ENCODE peak calls at places on chromosomes 11 and 22, in five cellular contexts. G, W, T, Z and D are unnamed samples.

GRCh38 chr22:41915035-41915782 is at the start of gene SHISA8:
- DNase-seq in G (no peak), Z (peak; percentile 37), T (peak; percentile 78), W (peak; percentile 91), D (no peak)

GRCh38 chr22:42711895-42712837 is 8.5 kb downstream of the A4GALT start:
- DNase-seq in T (no peak), W (peak; percentile 76), G (no peak), Z (no peak), D (no peak)

GRCh38 chr22:33314316-33314715 is 256.1 kb upstream of the SYN3 start:
- DNase-seq in Z (no peak), T (no peak), W (no peak), G (no peak), D (no peak)

GRCh38 chr11:57476883-57477506 is 16.7 kb downstream of the RTN4RL2 start:
- DNase-seq in Z (peak; percentile 55), G (no peak), T (peak; percentile 79), W (peak; percentile 84), D (no peak)

GRCh38 chr22:41197808-41198585 is 7.1 kb upstream of the L3MBTL2 start:
- DNase-seq in W (no peak), T (peak; percentile 73), Z (peak; percentile 32), G (no peak), D (no peak)

GRCh38 chr11:37721485-37721884 is 1123.4 kb upstream of the RAG2 start:
- DNase-seq in G (no peak), W (no peak), T (no peak), Z (no peak), D (no peak)

GRCh38 chr11:19073454-19074415 is 13.2 kb upstream of the MRGPRX2 start:
- DNase-seq in G (no peak), W (no peak), T (no peak), Z (no peak), D (no peak)

GRCh38 chr11:102560555-102561011 is 30.0 kb upstream of the MMP7 start:
- DNase-seq in W (no peak), T (no peak), Z (no peak), G (no peak), D (no peak)

GRCh38 chr11:130145975-130146776 is 13.4 kb upstream of the ST14 start:
- DNase-seq in G (no peak), Z (peak; percentile 63), T (peak; percentile 86), W (no peak), D (no peak)

GRCh38 chr22:41274856-41275255 is 11.1 kb downstream of the RANGAP1 start:
- DNase-seq in W (no peak), Z (no peak), T (no peak), G (no peak), D (no peak)

GRCh38 chr22:45448431-45448830 is 34.9 kb downstream of the RIBC2 start:
- DNase-seq in G (peak; percentile 89), W (no peak), T (no peak), Z (no peak), D (peak; percentile 69)

GRCh38 chr22:24553597-24554315 is 1.2 kb downstream of the GUCD1 start:
- DNase-seq in Z (no peak), T (no peak), W (peak; percentile 76), G (no peak), D (no peak)

DNA sequence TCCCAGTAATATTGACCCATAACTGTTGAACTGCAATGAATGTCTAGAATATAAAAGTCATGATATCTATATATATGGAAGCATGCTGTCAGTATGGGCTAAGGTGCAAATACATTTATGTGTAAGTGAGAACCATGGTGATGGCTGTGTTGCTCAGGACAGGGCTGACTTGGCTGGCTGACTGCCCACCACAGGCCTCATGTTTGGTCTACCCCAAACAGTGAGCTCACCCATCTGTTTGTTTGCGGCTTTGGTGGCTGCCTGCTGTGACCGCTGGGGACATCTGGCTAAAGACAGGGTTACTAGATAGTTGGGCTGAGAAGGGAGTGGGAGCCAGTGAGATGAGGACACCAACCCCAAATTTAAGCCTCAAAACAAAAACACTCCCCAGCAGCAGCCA is 6.3 kb downstream of the CD44 start:
- DNase-seq in G (peak; percentile 78), T (no peak), Z (no peak), W (no peak), D (no peak)
- H3K4me1 ChIP-seq in G (peaks cover 91% of the 10 kb centered on the region), T (peaks cover 59% of the 10 kb centered on the region), Z (peaks cover 86% of the 10 kb centered on the region), W (peaks cover 49% of the 10 kb centered on the region), D (peaks cover 42% of the 10 kb centered on the region)

GRCh38 chr11:2573240-2574042 is 126.4 kb downstream of the KCNQ1OT1 start:
- DNase-seq in G (peak; percentile 55), W (peak; percentile 56), Z (no peak), T (peak; percentile 41), D (no peak)
- H3K4me1 ChIP-seq in G (no peaks in the 10 kb centered on the region), W (no peaks in the 10 kb centered on the region), Z (no peaks in the 10 kb centered on the region), T (no peaks in the 10 kb centered on the region), D (no peaks in the 10 kb centered on the region)

DNA sequence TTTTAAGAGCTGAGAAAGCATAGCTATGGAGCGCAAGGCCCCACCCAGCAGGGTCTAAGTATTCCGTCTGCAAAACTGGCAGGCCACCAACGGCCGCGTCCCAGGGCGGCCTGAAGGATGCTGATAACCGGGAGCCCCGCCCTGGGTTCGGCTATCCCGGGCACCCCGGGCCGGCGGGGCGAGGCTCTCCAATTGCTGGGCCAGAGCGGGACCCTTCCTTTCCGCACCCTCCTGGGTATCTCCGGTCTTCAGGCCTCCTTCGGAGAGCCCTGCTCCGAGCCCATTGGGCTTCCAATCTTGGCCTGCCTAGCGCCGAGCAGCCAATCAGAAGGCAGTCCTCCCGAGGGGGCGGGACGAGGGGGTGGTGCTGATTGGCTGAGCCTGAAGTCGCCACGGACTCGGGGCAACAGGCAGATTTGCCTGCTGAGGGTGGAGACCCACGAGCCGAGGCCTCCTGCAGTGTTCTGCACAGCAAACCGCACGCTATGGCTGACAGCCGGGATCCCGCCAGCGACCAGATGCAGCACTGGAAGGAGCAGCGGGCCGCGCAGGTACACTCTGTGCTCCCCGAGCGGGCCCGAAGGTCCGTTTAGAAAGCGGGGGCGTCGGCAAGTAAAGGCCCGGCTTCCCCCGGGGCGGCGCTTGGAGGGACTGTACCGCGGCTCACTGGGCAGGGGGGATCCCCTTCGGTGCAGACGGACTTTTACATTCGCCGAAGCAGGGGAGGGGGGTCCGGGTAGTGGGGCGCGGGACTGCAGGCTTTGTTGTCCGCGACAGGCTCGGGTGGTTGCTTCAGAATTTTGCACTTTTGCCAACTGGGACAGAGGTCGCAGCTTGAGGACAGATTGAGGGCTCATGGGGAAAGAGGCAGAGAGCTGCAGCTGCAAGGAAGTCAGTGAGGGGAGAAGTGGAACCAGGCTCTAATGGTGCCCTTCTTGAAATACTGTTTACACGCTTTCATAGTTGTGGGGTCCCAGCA is at the start of gene CAT:
- DNase-seq in W (peak; percentile 98), G (peak; percentile 99), T (peak; percentile 99), Z (peak; percentile 98), D (peak; percentile 97)
- H3K4me1 ChIP-seq in W (peaks cover 33% of the 10 kb centered on the region), G (peaks cover 37% of the 10 kb centered on the region), T (peaks cover 45% of the 10 kb centered on the region), Z (peaks cover 45% of the 10 kb centered on the region), D (peaks cover 12% of the 10 kb centered on the region)

DNA sequence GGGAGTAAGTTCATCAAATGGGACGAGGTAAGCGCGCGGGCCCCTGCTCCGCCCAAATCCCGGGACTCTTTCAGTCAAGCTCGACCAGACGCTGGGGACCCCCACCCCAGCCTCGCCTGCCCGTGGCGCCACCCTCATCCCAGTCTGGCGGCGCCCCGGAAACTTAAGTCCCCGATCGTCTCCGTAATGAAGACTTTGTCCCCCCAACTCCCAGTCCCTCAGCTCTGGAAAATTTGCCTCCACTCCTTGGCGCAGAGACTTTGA is 324 bp downstream of the PLCB3 start:
- DNase-seq in Z (no peak), T (no peak), G (no peak), W (no peak), D (no peak)
- H3K4me1 ChIP-seq in Z (peaks cover 35% of the 10 kb centered on the region), T (peaks cover 26% of the 10 kb centered on the region), G (peaks cover 43% of the 10 kb centered on the region), W (peaks cover 28% of the 10 kb centered on the region), D (no peaks in the 10 kb centered on the region)

GRCh38 chr11:64875369-64876225 is 2.8 kb downstream of the EHD1 start:
- DNase-seq in T (no peak), W (peak; percentile 85), G (no peak), Z (no peak), D (no peak)

GRCh38 chr11:64876226-64876750 is 2.1 kb downstream of the EHD1 start:
- DNase-seq in W (peak; percentile 82), T (no peak), G (no peak), Z (no peak), D (no peak)

GRCh38 chr11:64872790-64873488 is 5.5 kb downstream of the EHD1 start:
- DNase-seq in Z (no peak), T (no peak), W (no peak), G (no peak), D (no peak)

GRCh38 chr11:64874308-64874707 is 4.1 kb downstream of the EHD1 start:
- DNase-seq in G (no peak), W (peak; percentile 87), Z (no peak), T (no peak), D (no peak)

GRCh38 chr11:64874841-64875240 is 3.6 kb downstream of the EHD1 start:
- DNase-seq in Z (no peak), G (no peak), W (peak; percentile 77), T (no peak), D (no peak)
- H3K4me1 ChIP-seq in Z (peaks cover 47% of the 10 kb centered on the region), G (peaks cover 87% of the 10 kb centered on the region), W (peaks cover 80% of the 10 kb centered on the region), T (peaks cover 71% of the 10 kb centered on the region), D (peaks cover 66% of the 10 kb centered on the region)

GRCh38 chr22:19970031-19970478 is 28.4 kb upstream of the TXNRD2 start:
- DNase-seq in G (no peak), W (no peak), Z (no peak), T (no peak), D (no peak)
- H3K4me1 ChIP-seq in G (peaks cover 15% of the 10 kb centered on the region), W (peaks cover 7% of the 10 kb centered on the region), Z (no peaks in the 10 kb centered on the region), T (peaks cover 9% of the 10 kb centered on the region), D (no peaks in the 10 kb centered on the region)